ENCODE peak calls at places on chromosomes 7 and 10, in nine cellular contexts. G is colonic mucosa; E is cardiac muscle cell; X is neural progenitor cell; U is body of pancreas; C is IMR-90; B is hepatocyte; M is CD4-positive, CD25-positive, alpha-beta regulatory T cell; Q is heart left ventricle. Z is an unnamed sample. For H3K27me3, the result is how much of the 10 kb centered on the place peaks cover.

GRCh38 chr10:10722422-10722821 is 295.2 kb upstream of the CELF2 start:
- DNase-seq in Q (no peak), E (no peak), M (no peak), B (no peak), G (no peak), X (no peak), C (no peak), U (no peak), Z (no peak)

GRCh38 chr10:110399163-110400094 is 94.7 kb upstream of the SMNDC1 start:
- DNase-seq in G (no peak), B (peak), U (peak), M (no peak), C (peak), X (no peak), Q (peak), E (peak), Z (no peak)

GRCh38 chr10:21292763-21293517 is 232.5 kb downstream of the SKIDA1 start:
- DNase-seq in Q (peak), X (peak), E (peak), C (peak), B (peak), M (no peak), G (peak), U (peak), Z (peak)

GRCh38 chr10:3366043-3366442 is 193.5 kb upstream of the PITRM1 start:
- DNase-seq in E (no peak), Q (no peak), X (no peak), U (no peak), G (no peak), B (no peak), C (no peak), M (no peak), Z (no peak)

GRCh38 chr7:143484059-143484458 is 6.4 kb downstream of the TAS2R41 start:
- DNase-seq in B (no peak), M (no peak), U (no peak), X (no peak), C (peak), E (no peak), Q (no peak), G (no peak), Z (no peak)

GRCh38 chr10:73478636-73479035 is 17.2 kb downstream of the PPP3CB start:
- DNase-seq in X (no peak), M (peak), B (no peak), C (no peak), G (no peak), E (no peak), Q (no peak), U (no peak), Z (no peak)

GRCh38 chr7:151731022-151731441 is 145.9 kb downstream of the PRKAG2 start:
- DNase-seq in U (no peak), C (no peak), G (no peak), M (no peak), B (no peak), Q (no peak), X (peak), E (no peak), Z (no peak)

GRCh38 chr10:74898201-74898976 is 72.0 kb downstream of the KAT6B start:
- DNase-seq in E (no peak), C (peak), B (peak), M (peak), X (no peak), Q (no peak), G (no peak), U (no peak), Z (no peak)

GRCh38 chr7:108088729-108089128 is 41.4 kb downstream of the LAMB4 start:
- DNase-seq in G (no peak), B (no peak), M (no peak), C (no peak), X (no peak), U (no peak), Q (no peak), E (no peak), Z (no peak)

GRCh38 chr7:23743226-23743625 is 33.2 kb downstream of the STK31 start:
- DNase-seq in M (no peak), C (no peak), X (no peak), Q (no peak), U (no peak), E (no peak), B (no peak), G (no peak), Z (no peak)

GRCh38 chr7:121960678-121961461 is 87.9 kb downstream of the PTPRZ1 start:
- DNase-seq in B (peak), U (no peak), C (peak), X (peak), G (no peak), Q (no peak), E (peak), M (no peak), Z (no peak)

GRCh38 chr7:98352621-98353020 is 48.3 kb downstream of the BAIAP2L1 start:
- DNase-seq in M (no peak), X (no peak), C (peak), E (peak), B (peak), U (no peak), G (peak), Q (no peak), Z (no peak)

GRCh38 chr7:39613577-39613976 is 9.8 kb upstream of the RALA start:
- DNase-seq in M (no peak), B (no peak), Q (no peak), C (peak), E (no peak), G (no peak), X (no peak), U (no peak), Z (no peak)
- H3K27me3 ChIP-seq in M (under half), B (under half), Q (under half), C (under half), E (under half), G (under half), X (under half), U (under half), Z (under half)

GRCh38 chr7:19119372-19119771 is 1.9 kb upstream of the TWIST1 start:
- DNase-seq in Q (no peak), C (no peak), B (no peak), X (no peak), M (no peak), U (no peak), G (no peak), E (no peak), Z (no peak)

GRCh38 chr7:19117870-19118608 is 603 bp upstream of the TWIST1 start:
- DNase-seq in G (no peak), E (peak), U (no peak), M (no peak), C (peak), B (no peak), X (peak), Q (peak), Z (peak)

GRCh38 chr7:19119901-19120486 is 2.6 kb upstream of the TWIST1 start:
- DNase-seq in M (no peak), B (no peak), U (no peak), Q (no peak), X (peak), E (no peak), G (no peak), C (no peak), Z (no peak)

GRCh38 chr7:19117081-19117869 is at the start of gene TWIST1:
- DNase-seq in E (peak), U (peak), B (peak), M (no peak), X (peak), G (peak), C (peak), Q (peak), Z (peak)

DNA sequence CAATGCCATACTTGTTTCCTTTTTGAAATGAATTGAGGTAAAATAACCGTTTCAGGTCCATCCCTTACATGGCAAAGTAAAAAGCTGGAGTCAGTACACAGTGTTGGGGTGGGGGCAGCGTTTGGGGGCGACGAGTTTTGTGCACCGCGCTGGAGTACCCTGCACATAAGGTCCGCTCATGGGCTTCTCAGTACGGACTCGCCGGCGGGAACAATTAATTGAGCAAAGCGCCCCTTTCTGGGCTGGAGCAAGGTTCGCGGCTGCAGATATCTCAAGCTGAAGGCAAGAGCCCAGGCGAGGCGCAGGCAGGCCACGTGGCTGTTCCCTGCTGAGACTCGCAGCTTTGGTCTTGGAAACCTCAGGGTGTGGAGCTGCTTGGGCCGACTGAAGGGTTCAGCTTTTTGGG is 1.5 kb upstream of the TWIST1 start:
- DNase-seq in M (no peak), B (no peak), Q (no peak), U (no peak), C (no peak), E (peak), X (peak), G (no peak), Z (no peak)
- H3K4me3 ChIP-seq in M (no peak), B (peak), Q (no peak), U (no peak), C (no peak), E (peak), X (no peak), G (no peak), Z (no peak)

GRCh38 chr10:9339702-9340101 is 1285.2 kb downstream of the GATA3 start:
- DNase-seq in E (peak), Q (no peak), C (no peak), B (no peak), M (no peak), U (no peak), G (no peak), X (no peak), Z (no peak)

GRCh38 chr10:9331583-9332008 is 1277.1 kb downstream of the GATA3 start:
- DNase-seq in B (peak), G (no peak), M (peak), X (peak), C (peak), Q (no peak), E (peak), U (no peak), Z (no peak)

DNA sequence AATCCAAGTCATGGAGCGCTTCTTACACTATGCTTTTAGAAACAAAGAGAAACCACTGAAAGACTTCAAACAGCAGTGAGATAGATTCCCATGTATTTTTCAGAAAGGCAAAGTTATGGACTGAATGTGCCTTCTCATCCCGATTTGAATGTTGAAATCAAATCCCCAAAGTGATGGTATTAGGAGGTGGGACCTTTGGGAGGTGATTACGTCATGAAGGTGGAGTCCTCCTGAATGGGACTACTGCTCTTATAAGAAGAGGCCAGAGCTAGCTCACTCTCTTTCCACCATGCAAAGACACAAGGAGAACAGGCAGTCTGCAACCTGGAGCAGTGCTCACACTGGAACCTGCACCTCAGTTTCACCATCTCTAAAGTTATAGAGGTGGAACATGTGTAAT is 1279.8 kb downstream of the GATA3 start:
- DNase-seq in G (no peak), C (no peak), Q (no peak), B (no peak), E (no peak), U (no peak), X (no peak), M (no peak), Z (no peak)
- H3K27ac ChIP-seq in G (no peak), C (no peak), Q (no peak), B (no peak), E (no peak), U (no peak), X (no peak), M (no peak), Z (no peak)

DNA sequence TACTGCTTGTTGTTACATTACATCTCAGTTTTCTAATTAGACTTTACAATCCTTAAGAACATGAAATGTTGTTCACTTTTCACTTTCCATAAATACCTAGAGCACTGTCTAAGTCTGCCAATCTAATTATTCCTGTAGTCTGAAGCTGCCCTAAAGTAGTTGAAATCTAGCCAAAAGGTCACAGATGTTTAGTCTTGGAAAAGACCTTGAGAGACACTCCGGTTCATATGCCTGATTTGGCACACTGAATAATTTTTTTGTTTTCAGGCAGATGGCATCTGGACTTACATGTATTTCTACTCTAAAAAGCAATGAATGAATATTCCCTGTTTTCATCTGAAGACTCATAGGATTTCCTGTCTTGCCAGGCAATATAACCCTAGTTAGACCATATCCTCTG is 359.1 kb downstream of the ANKRD7 start:
- DNase-seq in C (no peak), M (no peak), G (no peak), B (no peak), E (no peak), Q (no peak), U (no peak), X (no peak), Z (no peak)
- H3K27me3 ChIP-seq in C (under half), M (under half), G (under half), B (under half), E (under half), Q (under half), U (under half), X (under half), Z (under half)

GRCh38 chr7:66099232-66099550 is 15.5 kb upstream of the CRCP start:
- DNase-seq in X (no peak), Q (no peak), G (no peak), M (no peak), B (no peak), E (peak), C (no peak), U (no peak), Z (peak)
- H3K4me3 ChIP-seq in X (no peak), Q (no peak), G (no peak), M (peak), B (no peak), E (no peak), C (no peak), U (no peak), Z (no peak)

GRCh38 chr7:80482938-80483337 is 28.9 kb downstream of the GNAT3 start:
- DNase-seq in G (no peak), X (no peak), Q (no peak), U (no peak), E (no peak), C (no peak), B (no peak), M (no peak), Z (no peak)
- H3K27ac ChIP-seq in G (no peak), X (no peak), Q (no peak), U (no peak), E (no peak), C (no peak), B (no peak), M (no peak), Z (no peak)

DNA sequence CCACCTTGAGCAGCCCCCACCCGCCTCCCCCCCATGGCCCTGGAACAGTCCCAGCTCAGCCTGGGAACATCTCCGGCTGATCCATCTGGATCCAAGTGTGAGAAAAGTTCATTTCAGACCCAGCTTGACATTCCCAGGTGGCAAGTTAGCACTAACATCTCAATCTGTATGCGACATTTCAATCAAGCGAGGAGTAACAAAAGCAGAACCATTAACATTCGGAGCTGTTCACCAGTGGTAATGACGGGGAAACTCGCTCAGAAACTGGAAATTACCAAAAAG is 65.4 kb downstream of the PAX2 start:
- DNase-seq in X (no peak), Q (no peak), C (no peak), M (no peak), B (no peak), U (peak), G (no peak), E (no peak), Z (no peak)
- H3K27me3 ChIP-seq in X (half or more), Q (under half), C (half or more), M (under half), B (half or more), U (under half), G (under half), E (under half), Z (under half)

DNA sequence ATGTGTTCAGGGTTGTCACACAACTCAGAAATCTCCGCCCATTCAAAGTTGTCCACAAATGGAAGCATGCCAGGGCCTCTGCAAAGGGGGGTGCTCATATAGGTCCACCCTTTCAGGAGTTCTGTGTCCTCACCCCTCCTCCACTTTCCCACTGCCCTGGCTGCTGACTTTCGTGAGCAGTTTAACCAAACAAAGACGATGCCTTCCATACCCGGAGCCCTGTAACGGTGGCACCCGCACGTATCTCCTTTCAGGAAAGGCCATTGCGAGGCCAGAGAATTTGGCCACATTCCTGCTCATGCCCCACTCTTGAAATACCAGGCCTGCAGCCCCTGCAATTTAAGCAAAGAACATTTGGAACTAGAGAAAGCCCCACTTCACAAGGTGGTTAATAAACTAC is 1.4 kb downstream of the CPXM2 start:
- DNase-seq in Q (no peak), E (no peak), B (no peak), X (no peak), U (no peak), C (no peak), M (no peak), G (no peak), Z (no peak)
- H3K4me3 ChIP-seq in Q (no peak), E (no peak), B (no peak), X (no peak), U (no peak), C (no peak), M (no peak), G (peak), Z (no peak)